ENCODE peak calls at places on chromosomes 13 and 19, in ten cellular contexts. V is BJ, Q is heart right ventricle, N is vagina, M is progenitor cell of endocrine pancreas, T is GM20000, A is foreskin fibroblast, K is pancreas, G is upper lobe of right lung, P is psoas muscle. R is an unnamed sample.

GRCh38 chr13:112791662-112792440 is 102.0 kb downstream of the ATP11A start:
- DNase-seq in V (no peak), Q (no peak), N (no peak), M (no peak), T (no peak), A (no peak), K (no peak), G (peak), P (no peak), R (no peak)

GRCh38 chr13:111590796-111591195 is 270.4 kb downstream of the TEX29 start:
- DNase-seq in V (no peak), Q (no peak), N (no peak), M (no peak), T (no peak), A (no peak), K (no peak), G (peak), P (no peak), R (no peak)

GRCh38 chr13:30696278-30697176 is 38.8 kb upstream of the ALOX5AP start:
- DNase-seq in V (no peak), Q (peak), N (no peak), M (no peak), T (no peak), A (no peak), K (no peak), G (peak), P (peak), R (peak)

GRCh38 chr13:29802621-29803020 is 47.8 kb downstream of the UBL3 start:
- DNase-seq in V (no peak), Q (no peak), N (no peak), M (no peak), T (no peak), A (no peak), K (no peak), G (no peak), P (no peak), R (no peak)

GRCh38 chr19:46922465-46922864 is 61.7 kb downstream of the ARHGAP35 start:
- DNase-seq in V (no peak), Q (no peak), N (no peak), M (no peak), T (no peak), A (no peak), K (no peak), G (no peak), P (no peak), R (no peak)

GRCh38 chr13:111005808-111006494 is 91.1 kb upstream of the ANKRD10 start:
- DNase-seq in V (no peak), Q (peak), N (no peak), M (no peak), T (no peak), A (peak), K (peak), G (peak), P (peak), R (no peak)

GRCh38 chr19:43726736-43727592 is 11.1 kb downstream of the IRGC start:
- DNase-seq in V (no peak), Q (peak), N (no peak), M (no peak), T (no peak), A (no peak), K (no peak), G (no peak), P (no peak), R (no peak)

GRCh38 chr19:58558623-58559274 is 338 bp upstream of the UBE2M start:
- DNase-seq in V (peak), Q (peak), N (no peak), M (peak), T (peak), A (peak), K (peak), G (peak), P (peak), R (peak)

GRCh38 chr19:44278181-44278690 is 18.6 kb downstream of the ZNF233 start:
- DNase-seq in V (no peak), Q (no peak), N (no peak), M (no peak), T (no peak), A (peak), K (no peak), G (no peak), P (no peak), R (no peak)

GRCh38 chr19:35714601-35715354 is 3.0 kb upstream of the KMT2B start:
- DNase-seq in V (no peak), Q (no peak), N (no peak), M (no peak), T (no peak), A (no peak), K (no peak), G (no peak), P (no peak), R (no peak)

GRCh38 chr19:16470911-16471811 is 609 bp downstream of the EPS15L1 start:
- DNase-seq in V (no peak), Q (no peak), N (no peak), M (no peak), T (peak), A (no peak), K (peak), G (no peak), P (peak), R (peak)

GRCh38 chr13:95087746-95088305 is 213.4 kb downstream of the ABCC4 start:
- DNase-seq in V (no peak), Q (no peak), N (no peak), M (no peak), T (no peak), A (peak), K (no peak), G (no peak), P (no peak), R (no peak)

GRCh38 chr19:45406165-45406956 is at the start of gene POLR1G:
- DNase-seq in V (no peak), Q (peak), N (no peak), M (peak), T (peak), A (peak), K (peak), G (peak), P (peak), R (peak)

GRCh38 chr19:56491399-56491798 is 14.3 kb upstream of the ZNF667 start:
- DNase-seq in V (no peak), Q (no peak), N (no peak), M (no peak), T (no peak), A (no peak), K (no peak), G (no peak), P (no peak), R (no peak)

GRCh38 chr13:50244355-50244912 is 229.2 kb downstream of the KCNRG start:
- DNase-seq in V (no peak), Q (peak), N (no peak), M (no peak), T (no peak), A (no peak), K (no peak), G (no peak), P (no peak), R (no peak)

GRCh38 chr13:95608640-95609280 is 35.7 kb downstream of the DZIP1 start:
- DNase-seq in V (no peak), Q (no peak), N (no peak), M (no peak), T (no peak), A (no peak), K (no peak), G (no peak), P (no peak), R (no peak)

GRCh38 chr19:49833594-49833993 is 15.5 kb downstream of the MED25 start:
- DNase-seq in V (no peak), Q (no peak), N (no peak), M (no peak), T (no peak), A (no peak), K (no peak), G (no peak), P (peak), R (no peak)

GRCh38 chr19:49830766-49831165 is 12.7 kb downstream of the MED25 start:
- DNase-seq in V (no peak), Q (no peak), N (no peak), M (no peak), T (no peak), A (no peak), K (no peak), G (no peak), P (no peak), R (no peak)

GRCh38 chr19:49832556-49832955 is 14.5 kb downstream of the MED25 start:
- DNase-seq in V (no peak), Q (no peak), N (no peak), M (no peak), T (no peak), A (peak), K (no peak), G (no peak), P (no peak), R (no peak)

GRCh38 chr19:49829721-49830120 is 11.6 kb downstream of the MED25 start:
- DNase-seq in V (no peak), Q (no peak), N (no peak), M (no peak), T (no peak), A (no peak), K (no peak), G (no peak), P (no peak), R (no peak)

GRCh38 chr19:49831592-49831991 is 13.5 kb downstream of the MED25 start:
- DNase-seq in V (no peak), Q (no peak), N (no peak), M (no peak), T (no peak), A (no peak), K (no peak), G (no peak), P (no peak), R (no peak)
- TF ChIP-seq CTCF in V (no peak), Q (no peak), N (no peak), M (no peak), T (no peak), A (no peak), K (no peak), G (no peak), P (no peak), R (no peak)

GRCh38 chr13:41909524-41909923 is 51.4 kb downstream of the VWA8 start:
- DNase-seq in V (no peak), Q (no peak), N (no peak), M (no peak), T (no peak), A (no peak), K (no peak), G (no peak), P (no peak), R (no peak)

GRCh38 chr13:41900918-41901317 is 60.0 kb downstream of the VWA8 start:
- DNase-seq in V (no peak), Q (no peak), N (no peak), M (no peak), T (no peak), A (peak), K (no peak), G (no peak), P (no peak), R (no peak)

DNA sequence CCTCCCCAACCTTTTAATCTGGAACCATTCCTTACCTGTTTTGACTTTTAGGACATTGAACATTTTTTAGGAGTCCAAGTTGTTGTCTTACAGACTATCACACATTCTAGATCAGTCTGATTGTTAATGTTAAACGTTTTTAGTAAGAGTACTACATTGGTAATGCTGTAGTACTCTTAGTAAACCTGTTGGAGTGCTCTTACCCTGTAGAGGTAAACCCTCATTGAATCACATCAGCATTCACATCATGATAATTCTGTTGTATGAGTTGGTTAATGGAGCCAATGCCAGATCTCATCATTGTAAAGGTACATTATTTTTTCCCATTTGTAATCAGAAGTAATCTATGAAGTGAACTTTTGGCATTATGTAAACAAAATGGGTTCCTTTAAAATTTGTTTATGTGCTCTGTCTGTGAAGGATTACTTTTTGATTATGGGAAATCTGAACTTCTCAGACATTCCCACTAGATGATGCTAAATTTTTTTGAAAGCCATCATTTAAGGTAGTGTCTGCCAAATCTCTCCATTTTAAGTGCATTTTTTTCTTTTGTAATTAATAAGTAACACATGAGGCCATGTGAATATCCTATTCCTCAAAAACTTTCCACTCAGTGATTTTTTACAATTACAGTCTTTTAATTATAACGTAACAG is 55.2 kb downstream of the VWA8 start:
- DNase-seq in V (no peak), Q (no peak), N (no peak), M (no peak), T (peak), A (no peak), K (no peak), G (no peak), P (no peak), R (no peak)
- TF ChIP-seq CTCF in V (peak), Q (peak), N (no peak), M (peak), T (peak), A (peak), K (no peak), G (peak), P (peak), R (peak)

GRCh38 chr13:39210961-39211534 is 172.8 kb downstream of the NHLRC3 start:
- DNase-seq in V (no peak), Q (no peak), N (no peak), M (no peak), T (no peak), A (no peak), K (no peak), G (no peak), P (no peak), R (no peak)
- TF ChIP-seq CTCF in V (no peak), Q (no peak), N (no peak), M (no peak), T (no peak), A (no peak), K (no peak), G (no peak), P (no peak), R (no peak)

GRCh38 chr13:100694722-100695644 is 20.4 kb upstream of the TMTC4 start:
- DNase-seq in V (no peak), Q (no peak), N (no peak), M (peak), T (no peak), A (peak), K (peak), G (no peak), P (no peak), R (peak)
- TF ChIP-seq CTCF in V (peak), Q (peak), N (no peak), M (peak), T (no peak), A (peak), K (peak), G (peak), P (peak), R (no peak)

GRCh38 chr13:99577934-99578917 is 77.0 kb downstream of the TM9SF2 start:
- DNase-seq in V (no peak), Q (no peak), N (no peak), M (no peak), T (no peak), A (no peak), K (no peak), G (no peak), P (no peak), R (no peak)
- TF ChIP-seq CTCF in V (no peak), Q (peak), N (no peak), M (no peak), T (no peak), A (no peak), K (no peak), G (peak), P (no peak), R (no peak)